ENCODE peak calls at places on chromosomes 2 and 18, in seven cellular contexts. R is K562, J is HEK293T, H is HCT116, N is WTC11, W is GM12878, B is H1. A is an unnamed sample.

GRCh38 chr2:32925976-32926707 is 20.6 kb upstream of the LTBP1 start:
- DNase-seq in R (no peak), J (no peak), H (no peak), N (no peak), W (no peak), B (no peak), A (no peak)

GRCh38 chr18:57243624-57244179 is 96.8 kb downstream of the BOD1L2 start:
- DNase-seq in R (no peak), J (no peak), H (no peak), N (no peak), W (no peak), B (no peak), A (peak; percentile 62)

GRCh38 chr2:69493268-69493667 is 56.0 kb upstream of the NFU1 start:
- DNase-seq in R (no peak), J (no peak), H (no peak), N (no peak), W (no peak), B (no peak), A (no peak)

GRCh38 chr2:29562319-29562718 is 359.1 kb downstream of the ALK start:
- DNase-seq in R (no peak), J (no peak), H (no peak), N (no peak), W (no peak), B (no peak), A (no peak)

GRCh38 chr2:165406053-165406628 is 63.4 kb upstream of the CSRNP3 start:
- DNase-seq in R (no peak), J (peak; percentile 17), H (no peak), N (no peak), W (no peak), B (peak; percentile 34), A (no peak)

GRCh38 chr2:101022221-101022620 is 20.1 kb downstream of the RPL31 start:
- DNase-seq in R (no peak), J (no peak), H (no peak), N (no peak), W (no peak), B (no peak), A (no peak)

GRCh38 chr2:32627441-32627900 is 379 bp upstream of the TTC27 start:
- DNase-seq in R (no peak), J (no peak), H (no peak), N (peak; percentile 55), W (no peak), B (peak; percentile 10), A (peak; percentile 9)

GRCh38 chr2:24837996-24838513 is 44.8 kb downstream of the CENPO start:
- DNase-seq in R (no peak), J (no peak), H (no peak), N (no peak), W (no peak), B (no peak), A (no peak)

GRCh38 chr2:105607920-105608504 is 136.7 kb upstream of the NCK2 start:
- DNase-seq in R (no peak), J (no peak), H (no peak), N (no peak), W (no peak), B (no peak), A (no peak)

GRCh38 chr2:197596751-197597150 is 78.6 kb downstream of the RFTN2 start:
- DNase-seq in R (no peak), J (no peak), H (no peak), N (no peak), W (no peak), B (no peak), A (no peak)

GRCh38 chr2:197600306-197600705 is 75.1 kb downstream of the RFTN2 start:
- DNase-seq in R (no peak), J (no peak), H (no peak), N (no peak), W (no peak), B (no peak), A (no peak)

GRCh38 chr2:197598450-197598849 is 76.9 kb downstream of the RFTN2 start:
- DNase-seq in R (no peak), J (no peak), H (no peak), N (no peak), W (no peak), B (no peak), A (peak; percentile 23)

GRCh38 chr2:197604117-197604516 is 71.3 kb downstream of the RFTN2 start:
- DNase-seq in R (no peak), J (no peak), H (no peak), N (no peak), W (no peak), B (no peak), A (no peak)

DNA sequence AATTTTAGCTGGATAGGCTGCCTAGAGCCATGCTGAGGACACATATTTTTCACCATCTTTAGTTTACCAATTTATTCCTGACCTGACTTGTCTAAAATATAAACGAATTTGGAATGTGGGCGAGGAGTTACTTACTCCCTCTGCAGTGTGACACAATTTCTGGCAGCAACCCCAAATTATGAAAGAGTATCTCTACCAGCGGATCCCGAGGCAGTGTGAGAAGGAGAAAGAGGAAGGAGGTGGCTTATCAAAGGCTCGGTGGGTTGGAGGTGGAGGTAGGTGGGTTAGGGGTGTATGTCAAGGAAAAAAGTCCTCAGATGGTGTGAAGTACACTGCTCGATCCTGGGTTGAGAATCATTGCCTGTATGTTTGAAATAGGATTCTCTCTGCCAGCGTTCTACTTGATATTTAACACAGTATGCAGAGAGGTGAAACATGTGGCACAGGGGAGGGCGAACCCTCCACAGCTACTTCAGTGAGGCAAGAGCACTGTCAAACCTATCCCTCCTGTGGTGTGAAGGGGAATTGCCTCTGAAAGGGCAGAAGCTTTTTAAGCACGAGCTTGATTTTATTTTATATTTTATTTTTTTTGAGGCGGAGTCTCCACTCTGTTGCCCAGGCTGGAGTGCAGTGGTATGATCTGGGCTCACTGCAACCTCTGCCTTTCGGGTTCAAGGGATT is 76.0 kb downstream of the RFTN2 start:
- DNase-seq in R (peak; percentile 12), J (peak; percentile 56), H (peak; percentile 46), N (peak; percentile 32), W (no peak), B (peak; percentile 33), A (peak; percentile 69)
- TF ChIP-seq SP1 in R (no peak), J (no peak), H (no peak), N (no peak), W (no peak), B (no peak), A (no peak)

GRCh38 chr2:39494784-39495251 is 57.7 kb upstream of the MAP4K3 start:
- DNase-seq in R (no peak), J (no peak), H (no peak), N (peak; percentile 29), W (peak; percentile 66), B (no peak), A (no peak)

GRCh38 chr2:39492701-39493100 is 55.6 kb upstream of the MAP4K3 start:
- DNase-seq in R (no peak), J (no peak), H (no peak), N (no peak), W (no peak), B (no peak), A (no peak)

GRCh38 chr2:39491653-39492052 is 54.6 kb upstream of the MAP4K3 start:
- DNase-seq in R (no peak), J (no peak), H (no peak), N (no peak), W (no peak), B (no peak), A (no peak)

GRCh38 chr2:39490586-39490985 is 53.5 kb upstream of the MAP4K3 start:
- DNase-seq in R (no peak), J (no peak), H (no peak), N (no peak), W (no peak), B (no peak), A (no peak)

DNA sequence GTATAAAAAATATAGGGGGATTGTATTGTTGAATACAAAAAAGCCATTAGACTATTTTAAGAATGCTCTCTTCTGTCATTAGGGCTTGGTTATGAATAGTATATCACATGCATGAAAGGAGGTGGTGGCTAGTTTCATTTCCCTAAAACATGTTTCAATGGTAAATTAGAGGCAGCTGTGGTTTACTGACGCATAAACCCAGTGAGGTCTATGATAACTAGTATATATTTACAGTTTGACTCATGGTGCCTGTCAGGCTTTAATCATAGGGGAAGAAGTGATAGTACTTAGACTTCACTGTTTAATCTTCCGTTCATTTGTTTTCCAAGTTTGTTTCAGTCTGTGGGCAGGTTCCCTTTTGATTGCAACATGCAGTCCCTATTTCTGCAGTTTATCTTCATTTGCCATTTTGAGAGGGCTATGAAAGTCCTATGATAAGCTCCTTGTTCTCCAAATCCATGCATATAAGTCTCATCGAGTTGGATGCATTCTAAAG is 55.1 kb upstream of the MAP4K3 start:
- DNase-seq in R (no peak), J (no peak), H (no peak), N (no peak), W (peak; percentile 91), B (no peak), A (peak; percentile 94)
- TF ChIP-seq SP1 in R (no peak), J (no peak), H (no peak), N (no peak), W (peak; percentile 82), B (no peak), A (no peak)

GRCh38 chr2:217329023-217329431 is 469.2 kb upstream of the TNP1 start:
- DNase-seq in R (no peak), J (no peak), H (no peak), N (no peak), W (no peak), B (no peak), A (no peak)

GRCh38 chr2:217332392-217332791 is 472.5 kb upstream of the TNP1 start:
- DNase-seq in R (no peak), J (no peak), H (no peak), N (no peak), W (no peak), B (no peak), A (no peak)

GRCh38 chr2:217332866-217333265 is 473.0 kb upstream of the TNP1 start:
- DNase-seq in R (no peak), J (no peak), H (no peak), N (no peak), W (no peak), B (no peak), A (peak; percentile 52)

GRCh38 chr2:217330647-217331046 is 470.8 kb upstream of the TNP1 start:
- DNase-seq in R (no peak), J (no peak), H (no peak), N (no peak), W (no peak), B (no peak), A (no peak)

GRCh38 chr2:217331577-217332139 is 471.8 kb upstream of the TNP1 start:
- DNase-seq in R (no peak), J (no peak), H (no peak), N (no peak), W (no peak), B (peak; percentile 15), A (peak; percentile 99)
- TF ChIP-seq SP1 in R (no peak), J (no peak), H (no peak), N (no peak), W (no peak), B (no peak), A (no peak)

DNA sequence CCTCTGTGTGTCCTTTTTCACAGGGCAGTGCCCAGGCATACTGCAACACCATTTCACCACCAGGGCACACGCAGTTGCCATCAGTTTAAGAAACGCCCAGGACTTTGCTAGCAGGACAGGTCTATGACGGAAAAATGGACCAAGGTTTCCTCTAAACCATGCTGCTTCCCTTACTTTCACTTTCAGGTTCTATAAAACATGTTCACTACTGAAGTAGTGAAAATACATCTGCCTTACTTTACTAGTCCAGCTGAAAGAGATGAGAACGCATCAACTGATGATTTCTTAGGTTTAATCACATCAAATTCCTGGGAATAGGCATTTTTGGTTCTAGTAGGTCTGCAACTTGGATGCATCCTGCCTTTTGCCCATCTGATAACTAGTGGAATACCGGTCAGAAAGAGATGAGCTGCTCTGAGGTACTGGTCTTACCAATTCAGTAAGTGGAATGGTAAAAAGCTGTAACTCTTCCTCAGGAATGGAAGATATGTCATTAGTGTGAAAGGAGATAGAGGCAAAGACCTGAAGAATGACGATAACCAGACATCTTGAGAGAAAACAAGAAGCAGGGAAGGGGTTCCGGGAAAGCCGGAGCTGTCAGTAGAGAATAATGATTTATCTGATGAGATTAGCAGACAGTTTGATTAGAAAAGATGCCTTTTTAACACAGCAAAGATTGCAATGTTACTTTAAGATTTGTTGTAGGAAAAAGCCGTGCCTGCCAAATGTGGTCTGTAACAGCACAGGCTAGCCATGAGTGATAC is 110.3 kb downstream of the TCF4 start:
- DNase-seq in R (no peak), J (no peak), H (no peak), N (no peak), W (peak; percentile 4), B (no peak), A (no peak)
- TF ChIP-seq SP1 in R (no peak), J (no peak), H (no peak), N (no peak), W (no peak), B (no peak), A (no peak)

A was measured in HepG2.